ENCODE peak calls at places on chromosomes 5 and 9, in four cellular contexts. Y, R, U and L are unnamed samples.

GRCh38 chr5:91486638-91487037 is 103.5 kb upstream of the ARRDC3 start:
- DNase-seq in U (no peak), Y (no peak), R (no peak), L (no peak)

GRCh38 chr9:126377521-126377920 is 50.9 kb downstream of the MVB12B start:
- DNase-seq in U (no peak), Y (no peak), R (no peak), L (no peak)

GRCh38 chr9:9892217-9892616 is 720.6 kb downstream of the PTPRD start:
- DNase-seq in Y (no peak), R (no peak), U (no peak), L (no peak)

GRCh38 chr5:40017918-40018317 is 593.1 kb upstream of the DAB2 start:
- DNase-seq in U (no peak), R (no peak), Y (no peak), L (no peak)

GRCh38 chr5:114665551-114665950 is 303.7 kb downstream of the KCNN2 start:
- DNase-seq in R (no peak), U (no peak), Y (no peak), L (no peak)

GRCh38 chr9:14051459-14051858 is 262.5 kb downstream of the NFIB start:
- DNase-seq in Y (no peak), U (no peak), R (peak), L (no peak)

GRCh38 chr9:108322326-108323098 is 533.3 kb downstream of the ACTL7B start:
- DNase-seq in R (no peak), Y (no peak), U (no peak), L (no peak)

GRCh38 chr5:125140855-125141254 is 394.4 kb upstream of the ZNF608 start:
- DNase-seq in Y (no peak), R (peak), U (no peak), L (no peak)

GRCh38 chr9:137703842-137704508 is 85.2 kb downstream of the EHMT1 start:
- DNase-seq in Y (no peak), U (no peak), R (no peak), L (no peak)